ENCODE peak calls at places on chromosomes 13 and 19, in six cellular contexts. One of them, this sample, is unnamed.

GRCh38 chr19:32914879-32915278 is 45.3 kb upstream of the SLC7A9 start:
- DNase-seq in HEK293T: no peak
- DNase-seq in Jurkat, Clone E6-1: no peak
- DNase-seq in fibroblast of lung: no peak
- DNase-seq in breast epithelium: no peak
- DNase-seq in adipocyte: no peak
- DNase-seq in this sample: no peak

GRCh38 chr13:113077566-113077952 is 28.0 kb upstream of the F7 start:
- DNase-seq in HEK293T: no peak
- DNase-seq in Jurkat, Clone E6-1: no peak
- DNase-seq in fibroblast of lung: no peak
- DNase-seq in breast epithelium: no peak
- DNase-seq in adipocyte: no peak
- DNase-seq in this sample: no peak

GRCh38 chr19:12884202-12884601 is 2.8 kb downstream of the KLF1 start:
- DNase-seq in HEK293T: no peak
- DNase-seq in Jurkat, Clone E6-1: no peak
- DNase-seq in fibroblast of lung: no peak
- DNase-seq in breast epithelium: no peak
- DNase-seq in adipocyte: no peak
- DNase-seq in this sample: no peak

GRCh38 chr19:48419158-48419920 is 25.9 kb downstream of the GRIN2D start:
- DNase-seq in HEK293T: peak
- DNase-seq in Jurkat, Clone E6-1: peak
- DNase-seq in fibroblast of lung: peak
- DNase-seq in breast epithelium: no peak
- DNase-seq in adipocyte: peak
- DNase-seq in this sample: peak

GRCh38 chr19:45790942-45791341 is 1.7 kb downstream of the DMWD start:
- DNase-seq in HEK293T: no peak
- DNase-seq in Jurkat, Clone E6-1: peak
- DNase-seq in fibroblast of lung: no peak
- DNase-seq in breast epithelium: no peak
- DNase-seq in adipocyte: no peak
- DNase-seq in this sample: no peak

GRCh38 chr13:21060063-21060826 is 1.1 kb downstream of the LATS2 start:
- DNase-seq in HEK293T: peak
- DNase-seq in Jurkat, Clone E6-1: no peak
- DNase-seq in fibroblast of lung: no peak
- DNase-seq in breast epithelium: no peak
- DNase-seq in adipocyte: peak
- DNase-seq in this sample: no peak

GRCh38 chr13:75895168-75895567 is 259.0 kb downstream of the LMO7 start:
- DNase-seq in HEK293T: no peak
- DNase-seq in Jurkat, Clone E6-1: no peak
- DNase-seq in fibroblast of lung: no peak
- DNase-seq in breast epithelium: no peak
- DNase-seq in adipocyte: no peak
- DNase-seq in this sample: no peak

GRCh38 chr19:45640849-45641273 is 1.7 kb upstream of the EML2 start:
- DNase-seq in HEK293T: peak
- DNase-seq in Jurkat, Clone E6-1: peak
- DNase-seq in fibroblast of lung: no peak
- DNase-seq in breast epithelium: no peak
- DNase-seq in adipocyte: no peak
- DNase-seq in this sample: no peak

GRCh38 chr19:41531438-41532311 is 44.3 kb upstream of the CEACAM21 start:
- DNase-seq in HEK293T: peak
- DNase-seq in Jurkat, Clone E6-1: peak
- DNase-seq in fibroblast of lung: peak
- DNase-seq in breast epithelium: peak
- DNase-seq in adipocyte: no peak
- DNase-seq in this sample: peak

GRCh38 chr19:49149652-49150105 is 5.5 kb downstream of the HRC start:
- DNase-seq in HEK293T: peak
- DNase-seq in Jurkat, Clone E6-1: no peak
- DNase-seq in fibroblast of lung: peak
- DNase-seq in breast epithelium: peak
- DNase-seq in adipocyte: peak
- DNase-seq in this sample: no peak

This sample was measured in activated naive CD8-positive, alpha-beta T cell treated with anti-CD3 and anti-CD28 coated beads, Interleukin-2, amount 50 U/mL, for 16 hours.